ENCODE peak calls at places on chromosomes 3 and 15, in four cellular contexts. S, J, Z and X are unnamed samples.

GRCh38 chr15:44183363-44183762 is 11.7 kb downstream of the FRMD5 start:
- DNase-seq in S (no peak), Z (no peak), J (no peak), X (no peak)

GRCh38 chr3:31247850-31248618 is 284.7 kb upstream of the STT3B start:
- DNase-seq in S (no peak), J (no peak), Z (peak), X (peak)

GRCh38 chr3:134373278-134373941 is 837 bp downstream of the AMOTL2 start:
- DNase-seq in Z (no peak), S (peak), J (peak), X (peak)

GRCh38 chr3:196537319-196537984 is 22.3 kb upstream of the SMCO1 start:
- DNase-seq in Z (no peak), S (peak), J (no peak), X (peak)

GRCh38 chr15:31241888-31242287 is 84.7 kb upstream of the KLF13 start:
- DNase-seq in Z (no peak), J (no peak), S (no peak), X (no peak)

GRCh38 chr3:129014793-129015345 is 13.8 kb downstream of the EFCC1 start:
- DNase-seq in S (no peak), Z (no peak), J (no peak), X (no peak)

GRCh38 chr3:194472290-194472920 is 14.4 kb downstream of the ATP13A3 start:
- DNase-seq in Z (peak), J (peak), S (peak), X (peak)

GRCh38 chr3:38311941-38312340 is 29.8 kb downstream of the SLC22A14 start:
- DNase-seq in J (no peak), Z (no peak), S (no peak), X (no peak)

GRCh38 chr15:92166751-92167412 is 226.8 kb upstream of the ST8SIA2 start:
- DNase-seq in J (no peak), Z (no peak), S (no peak), X (no peak)

GRCh38 chr15:95932676-95933075 is 397.8 kb upstream of the NR2F2 start:
- DNase-seq in Z (peak), S (no peak), J (no peak), X (no peak)

GRCh38 chr15:75578206-75578947 is 738 bp downstream of the PTPN9 start:
- DNase-seq in J (peak), Z (no peak), S (no peak), X (peak)

GRCh38 chr3:177470200-177470941 is 273.1 kb upstream of the TBL1XR1 start:
- DNase-seq in J (no peak), Z (no peak), S (no peak), X (no peak)

GRCh38 chr15:52183562-52184173 is 7.5 kb downstream of the GNB5 start:
- DNase-seq in J (peak), S (no peak), Z (no peak), X (peak)

GRCh38 chr3:128969993-128970740 is 23.7 kb downstream of the CFAP92 start:
- DNase-seq in S (peak), J (peak), Z (peak), X (peak)

GRCh38 chr15:59933607-59934006 is 70.5 kb upstream of the FOXB1 start:
- DNase-seq in J (no peak), S (no peak), Z (no peak), X (no peak)

GRCh38 chr3:190849607-190850006 is 12.9 kb downstream of the GMNC start:
- DNase-seq in J (no peak), Z (no peak), S (no peak), X (no peak)

GRCh38 chr3:160369784-160370183 is 29.2 kb downstream of the IFT80 start:
- DNase-seq in Z (no peak), J (no peak), S (no peak), X (no peak)

GRCh38 chr15:33612721-33613304 is 302.0 kb downstream of the RYR3 start:
- DNase-seq in S (no peak), Z (no peak), J (no peak), X (no peak)

GRCh38 chr15:33608714-33609113 is 297.9 kb downstream of the RYR3 start:
- DNase-seq in Z (no peak), S (no peak), J (peak), X (no peak)
- TF ChIP-seq CTCF in Z (peak), S (no peak), J (peak), X (no peak)

DNA sequence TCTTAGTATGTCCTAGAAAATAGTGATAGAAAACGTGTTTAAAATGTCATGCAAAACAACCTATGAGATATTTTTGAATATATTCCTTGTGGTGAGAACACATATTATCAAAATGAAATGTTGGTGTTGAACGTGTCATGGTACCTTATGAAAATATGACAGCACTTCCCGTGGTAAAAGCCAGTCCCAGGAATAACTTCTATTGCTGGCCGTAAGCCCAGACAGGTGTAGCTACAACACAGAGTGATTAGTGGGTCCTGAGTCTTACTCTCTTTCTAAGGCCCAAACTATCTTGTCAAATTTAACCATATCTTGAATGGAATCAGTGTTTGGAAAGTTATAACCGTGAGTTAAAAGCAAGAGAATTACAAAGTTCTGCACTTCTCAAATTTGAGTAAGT is 24.1 kb downstream of the RARB start:
- DNase-seq in J (no peak), Z (no peak), S (no peak), X (no peak)
- TF ChIP-seq POLR2A in J (no peak), Z (no peak), S (no peak), X (no peak)

DNA sequence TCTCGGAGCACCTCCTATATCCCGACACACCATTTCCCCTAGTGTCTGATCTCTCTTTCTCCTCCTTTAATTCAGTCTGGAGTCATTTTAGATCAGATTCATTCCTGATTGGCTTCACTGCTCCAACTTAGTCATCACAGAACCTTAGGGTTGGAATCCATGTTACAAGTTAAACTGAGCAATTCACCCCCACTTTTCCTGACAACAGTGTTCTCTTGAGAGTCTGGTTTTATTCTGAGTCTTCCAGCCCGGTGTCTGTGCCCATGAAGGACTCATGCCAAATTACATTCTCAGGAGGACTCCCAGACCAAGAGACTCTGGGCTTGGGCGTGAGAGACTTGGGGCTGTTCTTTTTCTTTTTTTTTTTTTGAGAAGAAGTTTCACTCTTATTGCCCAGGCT is 57.5 kb downstream of the LPP start:
- DNase-seq in Z (no peak), J (no peak), S (no peak), X (no peak)
- H3K27ac ChIP-seq in Z (no peak), J (peak), S (peak), X (no peak)

GRCh38 chr3:47799733-47800132 is 3.2 kb upstream of the DHX30 start:
- DNase-seq in J (peak), S (no peak), Z (no peak), X (no peak)
- TF ChIP-seq CTCF in J (no peak), S (no peak), Z (no peak), X (no peak)

GRCh38 chr3:167733961-167734497 is 663 bp downstream of the PDCD10 start:
- DNase-seq in Z (no peak), J (peak), S (no peak), X (no peak)
- TF ChIP-seq POLR2A in Z (no peak), J (no peak), S (no peak), X (no peak)